ENCODE peak calls at places on chromosome 9, in ten cellular contexts. P, X, K, F, L, V, Y, A, U and N are unnamed samples.

GRCh38 chr9:33161011-33161588 is 6.0 kb downstream of the B4GALT1 start:
- DNase-seq in K (no peak), A (no peak), Y (no peak), U (peak; percentile 72), X (peak; percentile 33), P (peak; percentile 74), V (no peak), L (peak; percentile 55), F (peak; percentile 32), N (no peak)

GRCh38 chr9:136306691-136307208 is 2.9 kb upstream of the CCDC187 start:
- DNase-seq in X (no peak), A (no peak), L (no peak), U (no peak), K (no peak), Y (no peak), V (no peak), F (no peak), P (no peak), N (no peak)

GRCh38 chr9:121824651-121825480 is 173.4 kb downstream of the DAB2IP start:
- DNase-seq in V (no peak), L (no peak), Y (no peak), P (no peak), X (no peak), A (no peak), K (no peak), U (no peak), F (no peak), N (no peak)

GRCh38 chr9:36598281-36598680 is 25.6 kb downstream of the MELK start:
- DNase-seq in A (no peak), L (no peak), V (no peak), P (no peak), K (no peak), Y (no peak), U (no peak), F (no peak), X (no peak), N (no peak)

GRCh38 chr9:86282979-86283535 is 719 bp upstream of the ISCA1 start:
- DNase-seq in L (no peak), U (peak; percentile 31), Y (no peak), K (peak; percentile 7), X (no peak), A (no peak), V (no peak), F (no peak), P (no peak), N (no peak)

GRCh38 chr9:77011973-77012817 is 7.3 kb upstream of the FOXB2 start:
- DNase-seq in V (peak; percentile 29), A (peak; percentile 14), X (peak; percentile 72), L (peak; percentile 36), F (peak; percentile 64), P (peak; percentile 52), Y (peak; percentile 74), U (peak; percentile 61), K (no peak), N (peak; percentile 44)

GRCh38 chr9:37410354-37410861 is 12.1 kb upstream of the GRHPR start:
- DNase-seq in F (no peak), V (no peak), X (no peak), Y (no peak), L (no peak), K (no peak), A (no peak), P (no peak), U (no peak), N (no peak)

GRCh38 chr9:38112010-38112409 is 43.0 kb upstream of the SHB start:
- DNase-seq in P (no peak), V (no peak), X (no peak), A (no peak), F (no peak), U (no peak), Y (no peak), K (no peak), L (no peak), N (no peak)

GRCh38 chr9:72979405-72980100 is 26.7 kb upstream of the ALDH1A1 start:
- DNase-seq in U (no peak), F (no peak), Y (no peak), P (no peak), L (no peak), A (no peak), V (no peak), X (no peak), K (no peak), N (no peak)

GRCh38 chr9:118009585-118009984 is 305.4 kb downstream of the TLR4 start:
- DNase-seq in F (no peak), X (no peak), A (no peak), U (no peak), V (no peak), K (no peak), Y (no peak), P (no peak), L (no peak), N (no peak)

GRCh38 chr9:98031935-98032334 is 24.6 kb upstream of the NANS start:
- DNase-seq in U (no peak), K (no peak), F (no peak), A (no peak), P (no peak), X (no peak), L (no peak), V (no peak), Y (no peak), N (no peak)

GRCh38 chr9:95030344-95030743 is 287.2 kb downstream of the FANCC start:
- DNase-seq in P (no peak), X (no peak), Y (no peak), V (no peak), L (no peak), U (no peak), A (no peak), K (no peak), F (no peak), N (no peak)

GRCh38 chr9:107637421-107638420 is 148.2 kb upstream of the KLF4 start:
- DNase-seq in A (peak; percentile 76), P (no peak), K (no peak), X (no peak), V (no peak), Y (peak; percentile 58), U (peak; percentile 94), L (no peak), F (no peak), N (peak; percentile 69)

GRCh38 chr9:23635276-23635675 is 190.8 kb downstream of the ELAVL2 start:
- DNase-seq in F (no peak), A (no peak), K (no peak), X (no peak), V (no peak), Y (no peak), L (no peak), P (no peak), U (no peak), N (no peak)

GRCh38 chr9:76107487-76107886 is 217.0 kb downstream of the PCSK5 start:
- DNase-seq in K (no peak), L (no peak), U (peak; percentile 36), A (peak; percentile 21), P (no peak), F (no peak), Y (no peak), V (no peak), X (no peak), N (no peak)

GRCh38 chr9:70165006-70165602 is 93.7 kb upstream of the SMC5 start:
- DNase-seq in U (no peak), L (no peak), V (no peak), P (no peak), K (no peak), Y (no peak), X (no peak), A (no peak), F (no peak), N (no peak)

GRCh38 chr9:137305060-137305787 is 3.2 kb upstream of the NRARP start:
- DNase-seq in P (peak; percentile 60), K (no peak), U (peak; percentile 79), F (peak; percentile 63), L (peak; percentile 51), A (peak; percentile 27), Y (peak; percentile 81), X (peak; percentile 63), V (peak; percentile 24), N (peak; percentile 67)

GRCh38 chr9:121055642-121056143 is 5.6 kb upstream of the C5 start:
- DNase-seq in A (no peak), V (no peak), L (no peak), U (no peak), F (no peak), Y (no peak), K (no peak), X (no peak), P (no peak), N (no peak)

GRCh38 chr9:134551176-134551575 is 90.4 kb upstream of the COL5A1 start:
- DNase-seq in Y (no peak), L (no peak), U (no peak), P (no peak), F (no peak), V (no peak), K (no peak), A (no peak), X (no peak), N (no peak)

GRCh38 chr9:83062653-83063527 is at the start of gene RASEF:
- DNase-seq in K (no peak), U (peak; percentile 26), V (no peak), X (no peak), P (no peak), A (no peak), F (no peak), L (no peak), Y (no peak), N (no peak)

GRCh38 chr9:14314929-14315753 is 1.2 kb upstream of the NFIB start:
- DNase-seq in P (peak; percentile 48), V (no peak), U (peak; percentile 94), A (peak; percentile 91), F (no peak), K (no peak), L (no peak), Y (peak; percentile 43), X (no peak), N (peak; percentile 82)

GRCh38 chr9:37395663-37396062 is 26.8 kb upstream of the GRHPR start:
- DNase-seq in K (no peak), X (no peak), F (no peak), A (no peak), V (no peak), U (no peak), L (no peak), Y (no peak), P (no peak), N (no peak)

GRCh38 chr9:129812385-129812784 is 9.4 kb downstream of the TOR1B start:
- DNase-seq in K (no peak), F (no peak), L (no peak), Y (no peak), A (no peak), P (no peak), X (no peak), V (no peak), U (no peak), N (no peak)

GRCh38 chr9:121333950-121334773 is 35.9 kb downstream of the STOM start:
- DNase-seq in Y (no peak), P (no peak), X (no peak), F (no peak), V (no peak), K (no peak), A (no peak), U (no peak), L (no peak), N (no peak)

GRCh38 chr9:80061940-80062339 is 490.2 kb downstream of the TLE4 start:
- DNase-seq in F (no peak), K (no peak), X (no peak), U (no peak), A (no peak), V (no peak), L (no peak), Y (no peak), P (no peak), N (peak; percentile 11)

GRCh38 chr9:130430232-130430631 is 14.5 kb upstream of the ASS1 start:
- DNase-seq in X (no peak), Y (no peak), L (no peak), K (no peak), U (no peak), V (no peak), A (no peak), F (no peak), P (no peak), N (no peak)

GRCh38 chr9:98861881-98862501 is 54.5 kb downstream of the GALNT12 start:
- DNase-seq in U (peak; percentile 43), A (no peak), X (no peak), Y (no peak), K (no peak), P (no peak), V (no peak), F (no peak), L (no peak), N (no peak)

GRCh38 chr9:134040831-134041648 is 15.8 kb downstream of the BRD3OS start:
- DNase-seq in V (no peak), F (no peak), A (no peak), Y (no peak), K (no peak), U (peak; percentile 32), L (no peak), P (no peak), X (no peak), N (no peak)